ENCODE peak calls at places on chromosomes 1 and 21, in ten cellular contexts. L, X, Y, G, Q, O, F, K, R and S are unnamed samples.

GRCh38 chr1:23558872-23559135 is 497 bp downstream of the ID3 start:
- DNase-seq in R (no peak), Q (no peak), L (no peak), G (no peak), F (no peak), Y (no peak), O (no peak), K (no peak), X (no peak), S (no peak)

GRCh38 chr1:246971322-246971721 is 36.5 kb downstream of the ZNF695 start:
- DNase-seq in Q (no peak), R (peak; percentile 50), O (no peak), F (peak; percentile 5), G (peak; percentile 77), X (no peak), Y (no peak), L (peak; percentile 6), K (no peak), S (peak; percentile 55)

GRCh38 chr21:33025471-33026298 is at the start of gene OLIG2:
- DNase-seq in K (peak; percentile 87), O (no peak), G (peak; percentile 79), X (no peak), R (no peak), L (no peak), Y (no peak), F (no peak), Q (peak; percentile 93), S (peak; percentile 83)

GRCh38 chr1:38038836-38039235 is 7.8 kb downstream of the POU3F1 start:
- DNase-seq in L (no peak), O (no peak), Q (no peak), X (peak; percentile 14), F (no peak), K (no peak), R (no peak), G (no peak), Y (no peak), S (no peak)

GRCh38 chr1:20399606-20400180 is 86.3 kb downstream of the CAMK2N1 start:
- DNase-seq in F (no peak), O (no peak), X (no peak), Y (no peak), L (no peak), K (no peak), Q (no peak), G (no peak), R (peak; percentile 18), S (no peak)

GRCh38 chr1:88979054-88979748 is 13.2 kb downstream of the KYAT3 start:
- DNase-seq in X (no peak), Y (no peak), O (no peak), L (no peak), K (no peak), F (no peak), Q (no peak), G (no peak), R (no peak), S (no peak)

GRCh38 chr1:180230416-180230790 is 339 bp downstream of the LHX4 start:
- DNase-seq in X (no peak), G (no peak), O (no peak), F (no peak), R (no peak), L (no peak), Y (no peak), Q (peak; percentile 34), K (no peak), S (no peak)

GRCh38 chr1:231580874-231581273 is 45.7 kb upstream of the DISC1 start:
- DNase-seq in F (no peak), G (no peak), O (no peak), X (no peak), L (no peak), K (no peak), Y (no peak), Q (no peak), R (no peak), S (no peak)

GRCh38 chr21:37642493-37642892 is 273.8 kb downstream of the KCNJ6 start:
- DNase-seq in O (no peak), F (peak; percentile 41), R (peak; percentile 17), X (no peak), G (no peak), K (no peak), Y (no peak), L (no peak), Q (peak; percentile 44), S (no peak)

GRCh38 chr1:40989066-40989465 is 9.6 kb downstream of the CTPS1 start:
- DNase-seq in X (no peak), L (no peak), R (no peak), O (no peak), Q (no peak), G (no peak), K (no peak), F (no peak), Y (no peak), S (no peak)

GRCh38 chr1:4792565-4792964 is 138.2 kb downstream of the AJAP1 start:
- DNase-seq in X (no peak), K (no peak), F (no peak), G (no peak), Q (no peak), R (no peak), L (no peak), Y (no peak), O (no peak), S (no peak)

GRCh38 chr1:199585392-199585791 is 442.1 kb upstream of the NR5A2 start:
- DNase-seq in L (no peak), G (no peak), Y (no peak), O (no peak), X (no peak), Q (no peak), F (no peak), K (no peak), R (no peak), S (no peak)

GRCh38 chr1:32215629-32216505 is 6.3 kb downstream of the TMEM234 start:
- DNase-seq in G (peak; percentile 69), K (peak; percentile 15), X (peak; percentile 32), R (peak; percentile 47), F (peak; percentile 42), Q (peak; percentile 81), O (peak; percentile 74), Y (peak; percentile 65), L (peak; percentile 31), S (peak; percentile 48)

GRCh38 chr21:43989401-43989800 is 22.7 kb upstream of the TRAPPC10 start:
- DNase-seq in X (no peak), R (no peak), G (no peak), Q (no peak), O (no peak), F (no peak), K (no peak), Y (no peak), L (no peak), S (no peak)

GRCh38 chr21:43739648-43740435 is 20.9 kb downstream of the PDXK start:
- DNase-seq in R (no peak), G (peak; percentile 40), X (no peak), F (no peak), Y (no peak), Q (peak; percentile 49), K (no peak), L (no peak), O (no peak), S (no peak)

GRCh38 chr1:16258591-16259135 is 21.7 kb upstream of the CPLANE2 start:
- DNase-seq in L (no peak), Y (no peak), X (no peak), Q (no peak), F (no peak), K (no peak), O (no peak), G (no peak), R (no peak), S (no peak)

GRCh38 chr1:229412056-229412455 is 21.8 kb downstream of the ACTA1 start:
- DNase-seq in Y (no peak), O (no peak), F (no peak), G (no peak), R (no peak), K (no peak), X (no peak), Q (peak; percentile 62), L (no peak), S (no peak)

GRCh38 chr1:3618904-3619671 is 5.7 kb upstream of the TPRG1L start:
- DNase-seq in O (peak; percentile 79), X (peak; percentile 47), L (peak; percentile 70), K (peak; percentile 36), Y (peak; percentile 81), F (peak; percentile 71), R (peak; percentile 79), G (peak; percentile 58), Q (peak; percentile 77), S (peak; percentile 69)

GRCh38 chr1:210540288-210540687 is 211.6 kb downstream of the HHAT start:
- DNase-seq in G (no peak), L (no peak), O (no peak), X (no peak), Y (no peak), R (no peak), K (no peak), Q (no peak), F (no peak), S (no peak)

GRCh38 chr1:202241376-202242079 is 47.9 kb downstream of the LGR6 start:
- DNase-seq in K (no peak), L (no peak), Q (no peak), Y (no peak), F (no peak), X (no peak), G (no peak), O (no peak), R (no peak), S (no peak)

GRCh38 chr1:46770541-46770940 is 28.3 kb upstream of the CYP4B1 start:
- DNase-seq in X (no peak), F (no peak), R (no peak), O (no peak), Q (no peak), K (no peak), G (no peak), L (no peak), Y (no peak), S (no peak)

GRCh38 chr1:73914994-73915393 is 283.0 kb downstream of the LRRIQ3 start:
- DNase-seq in F (no peak), Y (no peak), Q (no peak), X (no peak), K (no peak), R (no peak), G (no peak), O (peak; percentile 38), L (no peak), S (no peak)

GRCh38 chr1:37362990-37363389 is 111.4 kb upstream of the ZC3H12A start:
- DNase-seq in K (no peak), Y (no peak), G (peak; percentile 52), R (no peak), Q (peak; percentile 72), O (no peak), X (no peak), F (no peak), L (no peak), S (no peak)